ENCODE peak calls at places on chromosomes 1 and 21, in four cellular contexts. W is IMR-90, T is H1, M is H9. P is an unnamed sample.

GRCh38 chr1:11211925-11212587 is 22.9 kb downstream of the ANGPTL7 start:
- DNase-seq in W (no peak), T (no peak), M (no peak), P (no peak)

GRCh38 chr1:198937231-198938031 is 298.6 kb downstream of the PTPRC start:
- DNase-seq in W (peak; percentile 95), T (no peak), M (no peak), P (peak; percentile 32)

GRCh38 chr1:169321539-169321938 is 46.1 kb downstream of the NME7 start:
- DNase-seq in W (peak; percentile 76), T (no peak), M (no peak), P (no peak)

GRCh38 chr21:25862112-25862511 is 127.3 kb downstream of the GABPA start:
- DNase-seq in W (no peak), T (no peak), M (no peak), P (peak; percentile 61)

GRCh38 chr1:170864238-170864637 is 71.1 kb upstream of the MROH9 start:
- DNase-seq in W (peak; percentile 3), T (no peak), M (no peak), P (no peak)

GRCh38 chr1:220007438-220007837 is 38.9 kb downstream of the EPRS1 start:
- DNase-seq in W (peak; percentile 71), T (no peak), M (no peak), P (peak; percentile 40)

GRCh38 chr1:117416546-117417117 is 49.4 kb downstream of the MAN1A2 start:
- DNase-seq in W (no peak), T (no peak), M (peak; percentile 36), P (peak; percentile 25)

GRCh38 chr1:32786856-32787255 is 30.3 kb downstream of the YARS1 start:
- DNase-seq in W (no peak), T (no peak), M (no peak), P (no peak)

GRCh38 chr1:204445860-204446412 is 34.3 kb upstream of the PPP1R15B start:
- DNase-seq in W (peak; percentile 27), T (peak; percentile 54), M (peak; percentile 89), P (peak; percentile 84)

GRCh38 chr1:56200921-56201320 is 378.4 kb downstream of the PLPP3 start:
- DNase-seq in W (peak; percentile 21), T (no peak), M (no peak), P (no peak)

GRCh38 chr1:26164036-26164927 is 4.5 kb downstream of the C1orf232 start:
- DNase-seq in W (no peak), T (no peak), M (peak; percentile 85), P (peak; percentile 80)

GRCh38 chr1:160205242-160205973 is at the start of gene PEA15:
- DNase-seq in W (peak; percentile 35), T (no peak), M (peak; percentile 78), P (peak; percentile 84)

GRCh38 chr21:27649323-27649722 is 682.4 kb upstream of the ADAMTS5 start:
- DNase-seq in W (peak; percentile 97), T (no peak), M (no peak), P (no peak)

GRCh38 chr1:115099693-115100050 is 10.4 kb upstream of the TSPAN2 start:
- DNase-seq in W (no peak), T (no peak), M (no peak), P (no peak)

GRCh38 chr1:156439771-156440183 is 60.8 kb downstream of the MEF2D start:
- DNase-seq in W (no peak), T (no peak), M (peak; percentile 65), P (peak; percentile 97)

GRCh38 chr1:161503394-161503748 is 1.9 kb upstream of the FCGR2A start:
- DNase-seq in W (no peak), T (no peak), M (no peak), P (no peak)

GRCh38 chr1:247908761-247909160 is 11.3 kb upstream of the OR2T8 start:
- DNase-seq in W (no peak), T (no peak), M (no peak), P (no peak)

GRCh38 chr1:74689800-74690696 is 16.5 kb upstream of the ERICH3 start:
- DNase-seq in W (peak; percentile 52), T (no peak), M (peak; percentile 41), P (peak; percentile 70)

GRCh38 chr1:183918589-183918988 is 113.7 kb downstream of the RGL1 start:
- DNase-seq in W (no peak), T (no peak), M (no peak), P (peak; percentile 32)

GRCh38 chr1:240194120-240194519 is 102.4 kb downstream of the FMN2 start:
- DNase-seq in W (peak; percentile 74), T (no peak), M (no peak), P (no peak)

GRCh38 chr1:58611986-58612385 is 34.9 kb upstream of the TACSTD2 start:
- DNase-seq in W (peak; percentile 54), T (no peak), M (no peak), P (no peak)

GRCh38 chr1:161307230-161307768 is 2.5 kb downstream of the MPZ start:
- DNase-seq in W (peak; percentile 50), T (no peak), M (no peak), P (peak; percentile 13)

GRCh38 chr1:183198463-183198862 is 12.4 kb downstream of the LAMC2 start:
- DNase-seq in W (peak; percentile 98), T (no peak), M (no peak), P (peak; percentile 67)

GRCh38 chr21:14870841-14871126 is 194.0 kb downstream of the NRIP1 start:
- DNase-seq in W (no peak), T (no peak), M (no peak), P (no peak)

GRCh38 chr1:67307251-67308060 is at the start of gene IL12RB2:
- DNase-seq in W (no peak), T (no peak), M (peak; percentile 43), P (peak; percentile 15)

GRCh38 chr21:34192646-34193285 is 119.4 kb downstream of the MRPS6 start:
- DNase-seq in W (no peak), T (no peak), M (no peak), P (no peak)

GRCh38 chr21:32772281-32773047 is 909 bp upstream of the PAXBP1 start:
- DNase-seq in W (peak; percentile 20), T (no peak), M (no peak), P (peak; percentile 20)

GRCh38 chr1:234871710-234872262 is 256.9 kb downstream of the TOMM20 start:
- DNase-seq in W (peak; percentile 34), T (no peak), M (no peak), P (peak; percentile 40)

GRCh38 chr1:65993047-65993363 is 200.3 kb downstream of the PDE4B start:
- DNase-seq in W (no peak), T (no peak), M (no peak), P (no peak)

GRCh38 chr1:938088-938683 is 14.5 kb downstream of the SAMD11 start:
- DNase-seq in W (peak; percentile 28), T (no peak), M (no peak), P (no peak)

GRCh38 chr1:24003331-24003972 is 23.3 kb upstream of the SRSF10 start:
- DNase-seq in W (peak; percentile 84), T (peak; percentile 21), M (peak; percentile 38), P (peak; percentile 43)
- H3K56ac ChIP-seq in W (no peak overlapping the region), T (no peak overlapping the region), M (no peak overlapping the region), P (no peak overlapping the region)

DNA sequence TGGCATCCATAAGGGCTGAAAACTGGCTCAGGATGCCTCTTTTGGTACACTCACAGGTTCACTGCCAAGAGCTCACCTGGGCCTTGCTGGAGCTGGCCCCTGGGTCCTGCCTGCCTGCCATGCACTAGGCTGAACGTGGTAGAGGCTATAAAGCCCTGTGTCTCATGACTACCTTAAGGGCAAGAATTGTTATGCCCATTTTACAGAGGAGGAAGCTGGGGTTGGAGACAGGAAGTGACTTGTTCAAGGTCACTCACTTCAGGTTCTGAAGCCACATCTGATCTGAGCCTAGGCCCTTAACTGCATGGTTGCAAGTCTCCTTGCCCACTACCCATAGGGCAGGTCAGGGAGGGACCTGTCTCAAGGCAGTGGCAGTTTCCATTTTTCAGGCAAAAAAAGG is 7.9 kb downstream of the STK40 start:
- DNase-seq in W (no peak), T (no peak), M (no peak), P (no peak)
- H3K4me1 ChIP-seq in W (peaks cover 20% of the 10 kb centered on the region), T (peaks cover 19% of the 10 kb centered on the region), M (peaks cover 7% of the 10 kb centered on the region), P (peaks cover 30% of the 10 kb centered on the region)

GRCh38 chr1:110187139-110187890 is 22.8 kb upstream of the KCNC4 start:
- DNase-seq in W (no peak), T (no peak), M (no peak), P (no peak)

GRCh38 chr1:110186558-110186957 is 23.6 kb upstream of the KCNC4 start:
- DNase-seq in W (no peak), T (no peak), M (no peak), P (no peak)

GRCh38 chr1:110183642-110184167 is 26.4 kb upstream of the KCNC4 start:
- DNase-seq in W (no peak), T (no peak), M (no peak), P (no peak)

GRCh38 chr1:110184414-110184813 is 25.7 kb upstream of the KCNC4 start:
- DNase-seq in W (no peak), T (no peak), M (no peak), P (no peak)

GRCh38 chr1:110185181-110185580 is 24.9 kb upstream of the KCNC4 start:
- DNase-seq in W (no peak), T (no peak), M (no peak), P (no peak)
- H3K56ac ChIP-seq in W (no peak overlapping the region), T (no peak overlapping the region), M (no peak overlapping the region), P (no peak overlapping the region)

GRCh38 chr21:36704281-36704957 is 5.5 kb downstream of the SIM2 start:
- DNase-seq in W (peak; percentile 4), T (no peak), M (no peak), P (no peak)
- H3K4me1 ChIP-seq in W (no peaks in the 10 kb centered on the region), T (peaks cover 61% of the 10 kb centered on the region), M (peaks cover 2% of the 10 kb centered on the region), P (no peaks in the 10 kb centered on the region)

GRCh38 chr1:175477248-175477647 is 266.1 kb downstream of the TNR start:
- DNase-seq in W (no peak), T (no peak), M (no peak), P (no peak)
- H3K56ac ChIP-seq in W (no peak overlapping the region), T (no peak overlapping the region), M (no peak overlapping the region), P (no peak overlapping the region)

GRCh38 chr1:61095127-61095812 is 12.9 kb downstream of the NFIA start:
- DNase-seq in W (no peak), T (no peak), M (no peak), P (no peak)
- H3K4me1 ChIP-seq in W (no peaks in the 10 kb centered on the region), T (no peaks in the 10 kb centered on the region), M (no peaks in the 10 kb centered on the region), P (no peaks in the 10 kb centered on the region)

DNA sequence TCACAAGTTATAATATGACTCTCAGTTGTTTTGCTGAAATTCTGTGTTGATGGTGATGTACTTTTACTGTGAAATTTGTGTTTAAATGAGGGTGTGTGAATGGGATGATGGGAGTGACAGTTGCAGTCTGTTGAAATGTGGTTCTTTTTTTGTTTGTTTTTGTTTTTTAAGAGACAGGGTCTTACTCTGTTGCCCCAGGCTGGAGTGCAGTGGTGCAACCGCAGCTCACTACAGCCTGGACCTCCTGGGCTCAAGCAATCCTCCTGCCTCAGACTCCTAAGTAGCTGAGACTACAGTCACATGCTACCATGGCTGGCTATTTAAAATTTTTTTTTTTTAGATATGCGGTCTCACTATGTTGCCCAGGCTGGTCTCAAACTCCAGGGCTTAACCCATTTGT is 7.1 kb downstream of the DDI2 start:
- DNase-seq in W (no peak), T (no peak), M (no peak), P (no peak)
- H3K56ac ChIP-seq in W (no peak overlapping the region), T (no peak overlapping the region), M (no peak overlapping the region), P (no peak overlapping the region)

P was measured in mesendoderm.